ENCODE peak calls at places on chromosomes 6 and 20, in six cellular contexts. One of them, this sample, is unnamed.

GRCh38 chr20:32582659-32583580 is 2.2 kb downstream of the NOL4L start:
- DNase-seq in GM06990: no peak
- DNase-seq in lower lobe of right lung: no peak
- DNase-seq in mesothelial cell of epicardium: peak
- DNase-seq in psoas muscle: no peak
- DNase-seq in esophagus squamous epithelium: no peak
- DNase-seq in this sample: peak

GRCh38 chr20:43590036-43590391 is 723 bp upstream of the IFT52 start:
- DNase-seq in mesothelial cell of epicardium: no peak
- DNase-seq in esophagus squamous epithelium: no peak
- DNase-seq in GM06990: no peak
- DNase-seq in lower lobe of right lung: no peak
- DNase-seq in psoas muscle: no peak
- DNase-seq in this sample: no peak

GRCh38 chr6:95203153-95203754 is 374.1 kb upstream of the MANEA start:
- DNase-seq in psoas muscle: no peak
- DNase-seq in esophagus squamous epithelium: no peak
- DNase-seq in GM06990: no peak
- DNase-seq in mesothelial cell of epicardium: peak
- DNase-seq in lower lobe of right lung: no peak
- DNase-seq in this sample: no peak

GRCh38 chr6:82073484-82073883 is 174.1 kb downstream of the IBTK start:
- DNase-seq in mesothelial cell of epicardium: no peak
- DNase-seq in esophagus squamous epithelium: no peak
- DNase-seq in psoas muscle: no peak
- DNase-seq in lower lobe of right lung: no peak
- DNase-seq in GM06990: no peak
- DNase-seq in this sample: no peak

GRCh38 chr20:3784226-3784853 is 2.2 kb downstream of the CENPB start:
- DNase-seq in GM06990: no peak
- DNase-seq in lower lobe of right lung: peak
- DNase-seq in psoas muscle: peak
- DNase-seq in mesothelial cell of epicardium: no peak
- DNase-seq in esophagus squamous epithelium: no peak
- DNase-seq in this sample: no peak

GRCh38 chr6:143059616-143060353 is 904 bp upstream of the AIG1 start:
- DNase-seq in GM06990: no peak
- DNase-seq in psoas muscle: no peak
- DNase-seq in lower lobe of right lung: no peak
- DNase-seq in esophagus squamous epithelium: no peak
- DNase-seq in mesothelial cell of epicardium: no peak
- DNase-seq in this sample: no peak

GRCh38 chr6:112156694-112157093 is 69.3 kb downstream of the FAM229B start:
- DNase-seq in lower lobe of right lung: no peak
- DNase-seq in GM06990: no peak
- DNase-seq in psoas muscle: no peak
- DNase-seq in esophagus squamous epithelium: no peak
- DNase-seq in mesothelial cell of epicardium: no peak
- DNase-seq in this sample: no peak

GRCh38 chr20:50744143-50744792 is 12.9 kb downstream of the PARD6B start:
- DNase-seq in lower lobe of right lung: no peak
- DNase-seq in psoas muscle: peak
- DNase-seq in mesothelial cell of epicardium: no peak
- DNase-seq in esophagus squamous epithelium: no peak
- DNase-seq in GM06990: no peak
- DNase-seq in this sample: no peak

GRCh38 chr6:90478789-90479602 is 107.9 kb downstream of the MAP3K7 start:
- DNase-seq in esophagus squamous epithelium: no peak
- DNase-seq in mesothelial cell of epicardium: peak
- DNase-seq in lower lobe of right lung: peak
- DNase-seq in psoas muscle: peak
- DNase-seq in GM06990: peak
- DNase-seq in this sample: peak

GRCh38 chr6:16634855-16635254 is 126.4 kb downstream of the ATXN1 start:
- DNase-seq in mesothelial cell of epicardium: no peak
- DNase-seq in esophagus squamous epithelium: no peak
- DNase-seq in psoas muscle: no peak
- DNase-seq in lower lobe of right lung: no peak
- DNase-seq in GM06990: no peak
- DNase-seq in this sample: no peak

GRCh38 chr20:32580970-32581838 is 3.9 kb downstream of the NOL4L start:
- DNase-seq in lower lobe of right lung: no peak
- DNase-seq in esophagus squamous epithelium: no peak
- DNase-seq in psoas muscle: no peak
- DNase-seq in mesothelial cell of epicardium: no peak
- DNase-seq in GM06990: no peak
- DNase-seq in this sample: no peak

GRCh38 chr6:68635706-68636513 is 828 bp downstream of the ADGRB3 start:
- DNase-seq in esophagus squamous epithelium: no peak
- DNase-seq in lower lobe of right lung: no peak
- DNase-seq in mesothelial cell of epicardium: no peak
- DNase-seq in psoas muscle: peak
- DNase-seq in GM06990: peak
- DNase-seq in this sample: no peak

GRCh38 chr6:37514377-37514776 is 14.7 kb upstream of the CCDC167 start:
- DNase-seq in esophagus squamous epithelium: no peak
- DNase-seq in lower lobe of right lung: no peak
- DNase-seq in mesothelial cell of epicardium: no peak
- DNase-seq in GM06990: no peak
- DNase-seq in psoas muscle: no peak
- DNase-seq in this sample: no peak

GRCh38 chr6:13431861-13432465 is 55.4 kb downstream of the GFOD1 start:
- DNase-seq in psoas muscle: no peak
- DNase-seq in esophagus squamous epithelium: no peak
- DNase-seq in lower lobe of right lung: no peak
- DNase-seq in GM06990: no peak
- DNase-seq in mesothelial cell of epicardium: no peak
- DNase-seq in this sample: no peak

GRCh38 chr20:59657459-59658046 is 53.2 kb downstream of the PHACTR3 start:
- DNase-seq in lower lobe of right lung: no peak
- DNase-seq in mesothelial cell of epicardium: no peak
- DNase-seq in GM06990: no peak
- DNase-seq in psoas muscle: no peak
- DNase-seq in esophagus squamous epithelium: no peak
- DNase-seq in this sample: no peak

GRCh38 chr6:89260832-89261231 is 43.7 kb upstream of the GABRR1 start:
- DNase-seq in mesothelial cell of epicardium: no peak
- DNase-seq in psoas muscle: no peak
- DNase-seq in GM06990: no peak
- DNase-seq in esophagus squamous epithelium: no peak
- DNase-seq in lower lobe of right lung: no peak
- DNase-seq in this sample: no peak

GRCh38 chr20:40339661-40340449 is 349.2 kb downstream of the MAFB start:
- DNase-seq in lower lobe of right lung: peak
- DNase-seq in esophagus squamous epithelium: no peak
- DNase-seq in psoas muscle: peak
- DNase-seq in mesothelial cell of epicardium: no peak
- DNase-seq in GM06990: no peak
- DNase-seq in this sample: no peak

GRCh38 chr20:60232380-60232779 is 274.2 kb downstream of the CDH26 start:
- DNase-seq in esophagus squamous epithelium: no peak
- DNase-seq in GM06990: no peak
- DNase-seq in mesothelial cell of epicardium: no peak
- DNase-seq in lower lobe of right lung: no peak
- DNase-seq in psoas muscle: no peak
- DNase-seq in this sample: no peak

GRCh38 chr6:30960907-30961673 is 20.3 kb downstream of the MUCL3 start:
- DNase-seq in psoas muscle: no peak
- DNase-seq in lower lobe of right lung: no peak
- DNase-seq in esophagus squamous epithelium: no peak
- DNase-seq in mesothelial cell of epicardium: no peak
- DNase-seq in GM06990: no peak
- DNase-seq in this sample: no peak

GRCh38 chr6:157274471-157275226 is 48.7 kb downstream of the TMEM242 start:
- DNase-seq in psoas muscle: peak
- DNase-seq in lower lobe of right lung: peak
- DNase-seq in mesothelial cell of epicardium: peak
- DNase-seq in esophagus squamous epithelium: peak
- DNase-seq in GM06990: peak
- DNase-seq in this sample: peak

GRCh38 chr20:62688855-62689460 is 19.7 kb upstream of the NTSR1 start:
- DNase-seq in lower lobe of right lung: no peak
- DNase-seq in mesothelial cell of epicardium: no peak
- DNase-seq in esophagus squamous epithelium: no peak
- DNase-seq in GM06990: no peak
- DNase-seq in psoas muscle: no peak
- DNase-seq in this sample: no peak
- TF ChIP-seq CTCF in lower lobe of right lung: no peak
- TF ChIP-seq CTCF in mesothelial cell of epicardium: no peak
- TF ChIP-seq CTCF in esophagus squamous epithelium: no peak
- TF ChIP-seq CTCF in GM06990: no peak
- TF ChIP-seq CTCF in psoas muscle: no peak
- TF ChIP-seq CTCF in this sample: no peak

DNA sequence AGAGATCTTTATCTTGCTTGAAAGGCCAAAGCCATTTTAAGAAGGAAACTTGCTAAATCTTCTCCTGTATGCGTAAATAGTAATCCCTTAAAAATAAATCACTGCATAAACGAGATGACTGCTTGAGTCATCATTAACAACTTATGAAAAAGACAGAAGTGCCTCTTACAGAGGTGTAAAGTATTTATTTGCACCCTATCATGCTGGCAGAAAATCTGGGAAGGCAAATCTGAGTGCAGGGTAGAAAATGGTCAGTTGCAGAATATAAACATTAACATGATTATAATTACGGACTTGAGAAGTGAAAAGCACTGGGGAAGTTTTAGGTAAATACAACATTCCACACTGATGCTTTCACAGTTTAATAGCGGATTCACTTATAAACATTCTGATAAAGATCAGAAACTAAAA is 67.5 kb upstream of the FBXO30 start:
- DNase-seq in GM06990: no peak
- DNase-seq in lower lobe of right lung: no peak
- DNase-seq in esophagus squamous epithelium: no peak
- DNase-seq in mesothelial cell of epicardium: no peak
- DNase-seq in psoas muscle: no peak
- DNase-seq in this sample: no peak
- TF ChIP-seq CTCF in GM06990: no peak
- TF ChIP-seq CTCF in lower lobe of right lung: no peak
- TF ChIP-seq CTCF in esophagus squamous epithelium: no peak
- TF ChIP-seq CTCF in mesothelial cell of epicardium: no peak
- TF ChIP-seq CTCF in psoas muscle: no peak
- TF ChIP-seq CTCF in this sample: no peak

GRCh38 chr6:168041928-168042327 is 37.1 kb downstream of the FRMD1 start:
- DNase-seq in psoas muscle: no peak
- DNase-seq in esophagus squamous epithelium: no peak
- DNase-seq in lower lobe of right lung: no peak
- DNase-seq in mesothelial cell of epicardium: no peak
- DNase-seq in GM06990: no peak
- DNase-seq in this sample: no peak
- TF ChIP-seq CTCF in psoas muscle: no peak
- TF ChIP-seq CTCF in esophagus squamous epithelium: no peak
- TF ChIP-seq CTCF in lower lobe of right lung: no peak
- TF ChIP-seq CTCF in mesothelial cell of epicardium: no peak
- TF ChIP-seq CTCF in GM06990: no peak
- TF ChIP-seq CTCF in this sample: no peak

DNA sequence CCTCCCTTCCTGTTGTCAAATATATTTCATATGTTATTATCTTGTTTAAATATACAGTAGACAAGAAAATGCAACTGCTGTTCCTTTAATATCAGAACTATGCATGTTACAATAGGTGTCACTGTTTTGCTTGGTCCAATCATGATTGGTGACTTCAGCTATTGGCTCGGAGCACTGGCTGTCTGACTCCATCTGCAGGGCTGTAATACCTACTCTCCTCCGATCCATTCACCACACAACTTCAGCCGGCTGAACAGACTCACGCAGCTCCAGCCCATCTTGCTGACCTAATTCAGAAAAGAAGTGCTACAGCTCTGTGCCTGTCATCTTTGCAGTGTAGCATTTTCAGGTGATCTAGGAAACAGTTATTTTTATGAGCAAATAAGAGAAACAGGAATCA is at the start of gene BTBD3:
- DNase-seq in mesothelial cell of epicardium: no peak
- DNase-seq in esophagus squamous epithelium: no peak
- DNase-seq in GM06990: no peak
- DNase-seq in lower lobe of right lung: peak
- DNase-seq in psoas muscle: peak
- DNase-seq in this sample: no peak
- TF ChIP-seq CTCF in mesothelial cell of epicardium: no peak
- TF ChIP-seq CTCF in esophagus squamous epithelium: no peak
- TF ChIP-seq CTCF in GM06990: no peak
- TF ChIP-seq CTCF in lower lobe of right lung: no peak
- TF ChIP-seq CTCF in psoas muscle: no peak
- TF ChIP-seq CTCF in this sample: no peak

DNA sequence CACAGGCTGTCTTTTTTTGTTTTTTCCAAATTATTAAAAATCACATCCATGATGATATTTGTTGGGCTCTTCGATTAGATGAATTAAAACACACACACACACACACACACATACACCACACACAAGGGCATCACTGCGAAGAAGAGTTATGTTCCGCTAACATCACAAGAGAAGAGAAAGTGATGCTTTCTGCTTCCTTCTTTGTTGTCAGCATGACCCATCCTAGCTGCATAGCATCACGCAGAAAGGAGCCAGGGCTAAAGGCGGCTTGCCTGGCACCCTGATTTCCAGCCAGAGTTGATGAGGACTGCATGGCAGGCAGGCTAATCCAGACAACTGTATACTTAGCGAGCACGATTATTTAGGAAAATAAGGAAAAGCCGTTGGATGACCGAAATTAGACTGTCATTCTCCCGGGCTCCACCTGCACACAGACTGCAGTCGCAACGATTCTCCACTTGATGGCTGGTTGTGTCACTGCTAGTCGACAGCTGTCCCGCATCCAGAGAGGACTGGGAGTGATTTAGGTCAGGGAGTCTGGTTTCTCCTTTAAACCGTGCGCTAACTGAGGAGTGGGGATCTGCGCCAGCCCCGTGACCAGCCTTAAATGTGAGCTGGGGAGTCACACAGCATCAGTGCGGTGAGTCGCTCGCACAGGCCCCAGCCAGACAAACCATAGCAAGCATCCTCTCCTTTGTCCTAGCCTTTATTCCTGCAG is 70.6 kb upstream of the SOX4 start:
- DNase-seq in psoas muscle: no peak
- DNase-seq in mesothelial cell of epicardium: no peak
- DNase-seq in lower lobe of right lung: no peak
- DNase-seq in esophagus squamous epithelium: no peak
- DNase-seq in GM06990: no peak
- DNase-seq in this sample: no peak
- TF ChIP-seq CTCF in psoas muscle: peak
- TF ChIP-seq CTCF in mesothelial cell of epicardium: no peak
- TF ChIP-seq CTCF in lower lobe of right lung: no peak
- TF ChIP-seq CTCF in esophagus squamous epithelium: no peak
- TF ChIP-seq CTCF in GM06990: no peak
- TF ChIP-seq CTCF in this sample: no peak

GRCh38 chr6:43021270-43022047 is at the start of gene RRP36:
- DNase-seq in psoas muscle: peak
- DNase-seq in esophagus squamous epithelium: no peak
- DNase-seq in GM06990: peak
- DNase-seq in mesothelial cell of epicardium: peak
- DNase-seq in lower lobe of right lung: peak
- DNase-seq in this sample: peak
- TF ChIP-seq CTCF in psoas muscle: no peak
- TF ChIP-seq CTCF in esophagus squamous epithelium: no peak
- TF ChIP-seq CTCF in GM06990: no peak
- TF ChIP-seq CTCF in mesothelial cell of epicardium: no peak
- TF ChIP-seq CTCF in lower lobe of right lung: no peak
- TF ChIP-seq CTCF in this sample: no peak

GRCh38 chr6:33313105-33313708 is 671 bp downstream of the TAPBP start:
- DNase-seq in GM06990: no peak
- DNase-seq in esophagus squamous epithelium: no peak
- DNase-seq in lower lobe of right lung: peak
- DNase-seq in psoas muscle: peak
- DNase-seq in mesothelial cell of epicardium: no peak
- DNase-seq in this sample: peak
- TF ChIP-seq CTCF in GM06990: no peak
- TF ChIP-seq CTCF in esophagus squamous epithelium: no peak
- TF ChIP-seq CTCF in lower lobe of right lung: no peak
- TF ChIP-seq CTCF in psoas muscle: no peak
- TF ChIP-seq CTCF in mesothelial cell of epicardium: no peak
- TF ChIP-seq CTCF in this sample: no peak

This sample was measured in activated B cell treated with CpG ODN at 0.5 μM for 24 hours.